ENCODE peak calls at places on chromosomes 4 and X, in five cellular contexts. Y is fibroblast of the aortic adventitia, Q is left ventricle myocardium inferior, T is NB4, A is upper lobe of left lung. E is an unnamed sample.

GRCh38 chrX:16838202-16839066 is 31.7 kb downstream of the RBBP7 start:
- DNase-seq in A (no peak), T (no peak), Y (peak; percentile 92), Q (peak; percentile 19), E (no peak)

GRCh38 chr4:97153042-97153441 is 990.2 kb downstream of the STPG2 start:
- DNase-seq in Q (no peak), A (no peak), T (peak; percentile 1), Y (no peak), E (no peak)

GRCh38 chr4:144202091-144202490 is 61.6 kb upstream of the GYPA start:
- DNase-seq in Y (no peak), T (no peak), A (no peak), Q (no peak), E (no peak)

GRCh38 chr4:145815027-145815612 is 123.5 kb downstream of the ZNF827 start:
- DNase-seq in Y (no peak), T (no peak), A (no peak), Q (no peak), E (no peak)

GRCh38 chr4:2059034-2059725 is at the start of gene NAT8L:
- DNase-seq in Y (no peak), T (peak; percentile 89), Q (peak; percentile 27), A (peak; percentile 88), E (peak; percentile 73)

GRCh38 chr4:172596206-172596605 is 572.4 kb upstream of the GALNT7 start:
- DNase-seq in T (no peak), A (no peak), Q (no peak), Y (no peak), E (no peak)

GRCh38 chr4:53233396-53233795 is 132.5 kb downstream of the SCFD2 start:
- DNase-seq in T (no peak), Y (peak; percentile 61), Q (no peak), A (no peak), E (no peak)

GRCh38 chrX:119709630-119710029 is 16.7 kb upstream of the SEPTIN6 start:
- DNase-seq in A (no peak), Q (no peak), T (no peak), Y (no peak), E (no peak)

GRCh38 chr4:174332741-174333493 is 49.2 kb downstream of the CEP44 start:
- DNase-seq in Q (no peak), Y (peak; percentile 69), A (no peak), T (no peak), E (no peak)

GRCh38 chr4:76125816-76126215 is 22.4 kb downstream of the NUP54 start:
- DNase-seq in T (no peak), Y (no peak), A (no peak), Q (no peak), E (no peak)

GRCh38 chr4:144579411-144580020 is 66.4 kb upstream of the HHIP start:
- DNase-seq in Y (peak; percentile 75), A (no peak), Q (no peak), T (no peak), E (no peak)

GRCh38 chr4:141134051-141134450 is 782 bp upstream of the RNF150 start:
- DNase-seq in Q (no peak), A (no peak), T (no peak), Y (no peak), E (no peak)

GRCh38 chrX:16386126-16386525 is 218.8 kb downstream of the MAGEB17 start:
- DNase-seq in A (no peak), Y (no peak), Q (no peak), T (no peak), E (no peak)

GRCh38 chr4:80006935-80007744 is 65.9 kb downstream of the ANTXR2 start:
- DNase-seq in A (no peak), Q (no peak), Y (peak; percentile 88), T (peak; percentile 44), E (no peak)

GRCh38 chr4:166257276-166257675 is 384.2 kb downstream of the TLL1 start:
- DNase-seq in Y (no peak), A (no peak), Q (no peak), T (no peak), E (no peak)

DNA sequence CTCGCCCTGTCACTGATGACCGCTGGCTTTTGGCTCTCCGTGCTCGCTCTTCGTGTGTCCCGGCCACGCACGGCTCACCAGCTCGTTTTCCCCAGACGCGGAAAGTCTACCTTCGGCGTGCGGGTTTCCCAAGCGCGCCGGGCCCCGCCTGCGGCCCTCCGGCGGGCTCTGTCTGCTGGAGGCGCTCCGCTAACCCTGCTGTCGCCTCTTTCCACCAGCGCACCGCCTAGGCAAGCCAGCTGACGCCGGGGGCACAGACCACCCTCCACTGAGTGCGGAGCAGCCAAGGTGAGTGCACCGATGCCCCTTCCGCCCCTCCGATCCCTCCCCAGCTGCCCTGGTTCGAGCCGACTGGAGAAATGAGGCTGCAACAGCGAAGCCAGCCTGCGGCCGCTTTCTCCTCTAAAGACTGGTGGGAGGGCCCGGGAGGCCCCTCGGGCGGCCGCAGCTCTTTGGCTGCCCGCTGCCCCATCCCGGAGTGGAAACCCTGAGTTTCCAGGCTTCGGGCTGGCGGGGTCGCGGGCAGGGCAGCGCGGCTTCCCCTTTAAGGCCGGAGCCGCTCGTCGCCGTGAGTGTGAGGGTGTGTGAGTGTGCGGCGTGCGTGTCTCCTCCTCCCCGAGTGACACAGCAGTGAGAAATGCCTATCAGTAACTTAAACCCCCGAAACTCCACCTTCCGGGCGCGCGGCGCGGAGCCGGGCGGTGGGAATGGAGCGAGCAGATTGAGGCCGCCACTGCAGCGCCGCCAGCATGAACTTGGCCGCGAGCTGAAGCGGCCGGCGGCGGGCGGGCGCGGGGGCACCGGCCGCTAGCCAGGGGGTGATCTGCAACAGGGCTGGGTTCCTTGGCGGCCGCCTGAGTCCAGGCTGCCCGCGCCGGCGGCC is at the start of gene MAMLD1:
- DNase-seq in A (peak; percentile 93), Y (peak; percentile 77), Q (peak; percentile 75), T (peak; percentile 53), E (peak; percentile 92)
- H3K4me3 ChIP-seq in A (peak within 1 kb of the TSS; percentile 59), Y (peak within 1 kb of the TSS; percentile 70), Q (peak within 1 kb of the TSS; percentile 73), T (no peak within 1 kb of the TSS), E (peak within 1 kb of the TSS; percentile 76)

GRCh38 chr4:99317354-99317753 is 3.8 kb downstream of the ADH1B start:
- DNase-seq in A (no peak), Y (no peak), T (no peak), Q (no peak), E (no peak)
- H3K4me3 ChIP-seq in A (peak overlapping the region; percentile 34), Y (peak overlapping the region; percentile 14), T (no peak overlapping the region), Q (peak overlapping the region; percentile 56), E (no peak overlapping the region)

DNA sequence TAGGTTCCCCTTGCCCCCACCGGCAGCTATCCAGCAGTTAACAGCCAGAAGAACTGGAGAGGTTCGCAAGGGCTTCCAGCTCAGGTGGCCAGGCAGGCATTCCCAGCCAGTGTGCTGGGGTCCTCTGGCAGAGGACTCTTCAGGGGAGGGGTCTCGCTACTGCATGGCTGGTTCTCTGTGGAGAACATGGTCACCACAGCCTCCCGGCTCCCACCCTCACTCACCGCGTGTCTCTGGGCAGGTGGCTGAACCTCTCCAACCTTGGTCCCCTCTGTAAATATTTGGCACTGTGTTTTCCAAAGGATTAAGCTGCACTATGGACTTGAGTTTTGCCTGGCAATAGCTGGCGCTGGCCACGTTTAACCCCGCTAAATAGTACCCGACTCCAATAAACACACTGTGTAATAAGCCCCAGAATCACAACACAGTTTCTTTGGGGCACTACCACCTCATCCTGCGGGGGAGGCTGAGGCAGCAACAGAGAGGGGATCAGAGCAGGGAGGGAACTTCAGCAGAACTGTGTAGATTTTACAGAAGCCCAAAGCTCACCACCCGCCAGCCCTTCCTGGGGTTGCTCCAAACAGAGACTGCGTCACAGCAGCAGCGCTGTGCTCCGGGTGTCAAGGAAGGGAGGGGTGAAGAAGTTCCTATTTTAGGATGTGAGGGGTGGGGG is 15.2 kb downstream of the BCOR start:
- DNase-seq in A (no peak), Y (no peak), Q (peak; percentile 24), T (no peak), E (peak; percentile 80)
- H3K4me3 ChIP-seq in A (peak overlapping the region; percentile 47), Y (no peak overlapping the region), Q (peak overlapping the region; percentile 61), T (no peak overlapping the region), E (no peak overlapping the region)

GRCh38 chr4:182694551-182694950 is 222.6 kb downstream of the DCTD start:
- DNase-seq in A (no peak), Q (no peak), Y (no peak), T (no peak), E (no peak)
- H3K4me3 ChIP-seq in A (no peak overlapping the region), Q (no peak overlapping the region), Y (no peak overlapping the region), T (no peak overlapping the region), E (no peak overlapping the region)

DNA sequence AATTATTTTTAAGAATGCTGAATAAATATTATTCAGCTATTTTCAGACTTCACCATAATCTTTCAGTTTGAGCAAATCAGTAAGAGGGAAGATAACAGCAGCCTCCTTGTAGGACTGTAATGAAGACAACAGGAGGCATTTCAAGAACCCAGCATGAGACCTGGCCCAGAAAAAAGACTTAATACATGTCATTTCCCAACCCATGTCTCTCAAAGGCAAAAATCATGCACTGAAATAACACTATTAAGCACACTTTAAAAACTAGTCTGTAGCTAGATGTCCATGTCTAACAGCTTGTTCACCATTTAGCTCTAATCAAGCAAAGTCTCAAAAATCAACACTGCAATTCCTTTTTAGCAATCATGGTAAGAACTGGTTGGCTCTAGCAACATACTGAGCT is 110.0 kb downstream of the WDFY3 start:
- DNase-seq in T (no peak), A (no peak), Y (no peak), Q (no peak), E (no peak)
- H3K4me3 ChIP-seq in T (no peak overlapping the region), A (no peak overlapping the region), Y (no peak overlapping the region), Q (no peak overlapping the region), E (no peak overlapping the region)

DNA sequence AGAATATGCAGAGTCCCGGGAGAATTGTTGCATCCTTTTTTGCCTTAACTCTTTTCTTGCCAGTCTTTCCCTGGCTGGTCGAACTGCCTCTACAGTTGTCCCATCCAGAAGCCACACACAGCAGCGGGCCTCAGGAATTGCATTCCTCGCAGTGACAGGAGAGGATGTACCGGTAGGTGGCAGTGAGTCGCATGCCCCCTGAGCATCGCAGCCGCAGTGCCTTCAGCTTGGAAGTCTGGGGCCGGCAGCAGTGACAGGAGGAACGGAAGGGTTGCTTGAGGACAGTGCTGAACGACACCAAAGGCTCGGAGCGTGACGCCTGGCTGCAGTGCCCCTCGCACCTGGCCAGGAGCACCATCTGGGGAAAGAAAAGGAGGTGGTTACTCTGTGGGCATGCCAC is 23.5 kb downstream of the NDP start:
- DNase-seq in Q (peak; percentile 18), Y (no peak), A (peak; percentile 27), T (no peak), E (peak; percentile 14)
- H3K4me3 ChIP-seq in Q (no peak overlapping the region), Y (no peak overlapping the region), A (no peak overlapping the region), T (no peak overlapping the region), E (no peak overlapping the region)

GRCh38 chrX:103357871-103358270 is 1.6 kb downstream of the TCEAL9 start:
- DNase-seq in Q (no peak), A (no peak), Y (no peak), T (no peak), E (no peak)
- H3K4me3 ChIP-seq in Q (peak overlapping the region; percentile 77), A (no peak overlapping the region), Y (peak overlapping the region; percentile 71), T (no peak overlapping the region), E (no peak overlapping the region)

GRCh38 chr4:18022572-18023039 is 1.1 kb upstream of the LCORL start:
- DNase-seq in T (no peak), Y (peak; percentile 12), Q (no peak), A (no peak), E (no peak)
- H3K4me3 ChIP-seq in T (peak overlapping the region; percentile 79), Y (peak overlapping the region; percentile 95), Q (peak overlapping the region; percentile 92), A (peak overlapping the region; percentile 92), E (peak overlapping the region; percentile 96)

GRCh38 chrX:13893826-13894225 is 76.9 kb upstream of the GPM6B start:
- DNase-seq in A (no peak), Y (no peak), T (no peak), Q (peak; percentile 16), E (peak; percentile 74)
- H3K4me3 ChIP-seq in A (no peak overlapping the region), Y (no peak overlapping the region), T (no peak overlapping the region), Q (no peak overlapping the region), E (no peak overlapping the region)